ENCODE peak calls at places on chromosome 10, in ten cellular contexts. W is nephron progenitor cell; N is sigmoid colon; H is GM13976; F is activated CD4-positive, alpha-beta T cell treated with anti-CD3 and anti-CD28 coated beads, Interleukin-2, amount 50 U/mL, for 4 hours; Q is nucleus accumbens; C is stimulated activated CD8-positive, alpha-beta memory T cell treated with anti-CD3 and anti-CD28 coated beads, Interleukin-7, amount 100 ng/mL, for 4 hours; T is hypothalamus; J is GM23338; X is breast epithelium. Y is an unnamed sample.

GRCh38 chr10:132869621-132870020 is 72.7 kb downstream of the CFAP46 start:
- DNase-seq in W (no peak), N (peak; percentile 34), H (no peak), F (no peak), Q (no peak), C (no peak), T (no peak), J (no peak), X (no peak), Y (no peak)

GRCh38 chr10:11849908-11850307 is 26.8 kb downstream of the PROSER2 start:
- DNase-seq in W (no peak), N (no peak), H (no peak), F (no peak), Q (no peak), C (no peak), T (no peak), J (no peak), X (no peak), Y (no peak)

GRCh38 chr10:83862723-83863122 is 276.6 kb upstream of the GHITM start:
- DNase-seq in W (no peak), N (no peak), H (no peak), F (no peak), Q (no peak), C (no peak), T (no peak), J (no peak), X (no peak), Y (no peak)

GRCh38 chr10:6581750-6582697 is 1.9 kb upstream of the PRKCQ start:
- DNase-seq in W (no peak), N (no peak), H (no peak), F (no peak), Q (no peak), C (no peak), T (no peak), J (peak; percentile 69), X (no peak), Y (peak; percentile 73)

GRCh38 chr10:59757966-59758365 is 4.7 kb upstream of the MRLN start:
- DNase-seq in W (no peak), N (no peak), H (no peak), F (no peak), Q (no peak), C (no peak), T (no peak), J (no peak), X (no peak), Y (no peak)

GRCh38 chr10:120997313-120998102 is 146.3 kb downstream of the WDR11 start:
- DNase-seq in W (no peak), N (no peak), H (no peak), F (no peak), Q (no peak), C (no peak), T (no peak), J (no peak), X (no peak), Y (no peak)

GRCh38 chr10:13773043-13773442 is 186.3 kb downstream of the PRPF18 start:
- DNase-seq in W (no peak), N (no peak), H (no peak), F (no peak), Q (no peak), C (no peak), T (no peak), J (no peak), X (no peak), Y (no peak)

GRCh38 chr10:30158325-30158960 is 99.1 kb upstream of the JCAD start:
- DNase-seq in W (no peak), N (no peak), H (no peak), F (no peak), Q (no peak), C (no peak), T (no peak), J (no peak), X (no peak), Y (no peak)

GRCh38 chr10:91521444-91521843 is 111.3 kb downstream of the HECTD2 start:
- DNase-seq in W (no peak), N (no peak), H (no peak), F (no peak), Q (no peak), C (no peak), T (no peak), J (no peak), X (no peak), Y (no peak)

GRCh38 chr10:120574986-120575385 is 118.0 kb downstream of the PLPP4 start:
- DNase-seq in W (no peak), N (no peak), H (no peak), F (no peak), Q (no peak), C (no peak), T (no peak), J (no peak), X (no peak), Y (no peak)

GRCh38 chr10:91434041-91434440 is 23.9 kb downstream of the HECTD2 start:
- DNase-seq in W (no peak), N (no peak), H (no peak), F (no peak), Q (no peak), C (no peak), T (no peak), J (no peak), X (no peak), Y (no peak)

GRCh38 chr10:23439452-23439919 is 611 bp downstream of the OTUD1 start:
- DNase-seq in W (no peak), N (peak; percentile 66), H (peak; percentile 59), F (no peak), Q (no peak), C (no peak), T (peak; percentile 63), J (peak; percentile 28), X (no peak), Y (no peak)

GRCh38 chr10:7606977-7607404 is 59.8 kb downstream of the ITIH5 start:
- DNase-seq in W (no peak), N (no peak), H (no peak), F (no peak), Q (no peak), C (no peak), T (no peak), J (no peak), X (no peak), Y (no peak)

GRCh38 chr10:63633677-63634487 is 112.7 kb downstream of the REEP3 start:
- DNase-seq in W (no peak), N (no peak), H (no peak), F (no peak), Q (no peak), C (no peak), T (peak; percentile 4), J (peak; percentile 62), X (no peak), Y (no peak)

GRCh38 chr10:48607356-48608278 is 2.7 kb upstream of the ARHGAP22 start:
- DNase-seq in W (no peak), N (peak; percentile 53), H (no peak), F (no peak), Q (no peak), C (no peak), T (no peak), J (no peak), X (no peak), Y (no peak)

GRCh38 chr10:10644317-10645111 is 373.2 kb upstream of the CELF2 start:
- DNase-seq in W (no peak), N (no peak), H (no peak), F (no peak), Q (no peak), C (no peak), T (no peak), J (no peak), X (no peak), Y (no peak)

GRCh38 chr10:12534824-12535223 is 185.5 kb downstream of the CAMK1D start:
- DNase-seq in W (no peak), N (no peak), H (no peak), F (no peak), Q (no peak), C (no peak), T (no peak), J (no peak), X (no peak), Y (no peak)

GRCh38 chr10:35433851-35434426 is 97.6 kb downstream of the CCNY start:
- DNase-seq in W (no peak), N (no peak), H (no peak), F (no peak), Q (no peak), C (no peak), T (no peak), J (no peak), X (no peak), Y (no peak)

GRCh38 chr10:118799779-118800178 is 45.0 kb upstream of the CACUL1 start:
- DNase-seq in W (no peak), N (no peak), H (no peak), F (no peak), Q (no peak), C (no peak), T (no peak), J (no peak), X (no peak), Y (no peak)

GRCh38 chr10:52778511-52779392 is 6.2 kb upstream of the MBL2 start:
- DNase-seq in W (no peak), N (no peak), H (no peak), F (no peak), Q (no peak), C (no peak), T (no peak), J (peak; percentile 93), X (no peak), Y (no peak)

GRCh38 chr10:97974108-97974507 is 56.3 kb downstream of the CRTAC1 start:
- DNase-seq in W (peak; percentile 13), N (no peak), H (no peak), F (no peak), Q (peak; percentile 14), C (no peak), T (no peak), J (peak; percentile 31), X (no peak), Y (peak; percentile 6)

GRCh38 chr10:121695731-121696464 is 97.7 kb upstream of the FGFR2 start:
- DNase-seq in W (no peak), N (no peak), H (no peak), F (no peak), Q (peak; percentile 8), C (no peak), T (no peak), J (no peak), X (no peak), Y (no peak)

GRCh38 chr10:61789031-61789430 is 112.5 kb upstream of the ARID5B start:
- DNase-seq in W (no peak), N (no peak), H (no peak), F (no peak), Q (no peak), C (no peak), T (no peak), J (no peak), X (no peak), Y (no peak)

GRCh38 chr10:63901228-63901627 is 380.0 kb downstream of the REEP3 start:
- DNase-seq in W (no peak), N (no peak), H (no peak), F (no peak), Q (no peak), C (no peak), T (no peak), J (peak; percentile 64), X (no peak), Y (no peak)

GRCh38 chr10:58576736-58577366 is 64.2 kb downstream of the BICC1 start:
- DNase-seq in W (no peak), N (no peak), H (no peak), F (no peak), Q (no peak), C (no peak), T (no peak), J (no peak), X (no peak), Y (no peak)

GRCh38 chr10:130023454-130024230 is 59.6 kb upstream of the EBF3 start:
- DNase-seq in W (no peak), N (no peak), H (no peak), F (no peak), Q (no peak), C (no peak), T (no peak), J (no peak), X (no peak), Y (no peak)

GRCh38 chr10:86077271-86077670 is 289.3 kb downstream of the GRID1 start:
- DNase-seq in W (no peak), N (no peak), H (no peak), F (no peak), Q (no peak), C (no peak), T (no peak), J (no peak), X (no peak), Y (no peak)

GRCh38 chr10:12702215-12702614 is 299.3 kb downstream of the CCDC3 start:
- DNase-seq in W (no peak), N (no peak), H (no peak), F (no peak), Q (no peak), C (no peak), T (no peak), J (no peak), X (no peak), Y (no peak)

Y was measured in CD4-positive, CD25-positive, alpha-beta regulatory T cell.